ENCODE peak calls at places on chromosome 9, in seven cellular contexts. Q, T, N, P, J, R and M are unnamed samples.

GRCh38 chr9:114005371-114006154 is 72.5 kb downstream of the AMBP start:
- DNase-seq in T (no peak), J (peak), R (no peak), N (no peak), Q (peak), P (peak), M (peak)

GRCh38 chr9:22053178-22053577 is 44.1 kb upstream of the CDKN2B start:
- DNase-seq in Q (no peak), T (no peak), N (no peak), R (peak), P (no peak), J (no peak), M (no peak)

GRCh38 chr9:104810421-104811339 is 46.8 kb downstream of the NIPSNAP3B start:
- DNase-seq in N (no peak), J (peak), T (peak), Q (no peak), P (peak), R (peak), M (no peak)

GRCh38 chr9:10443805-10444204 is 169.0 kb downstream of the PTPRD start:
- DNase-seq in T (no peak), N (no peak), Q (no peak), R (no peak), J (no peak), P (no peak), M (no peak)

GRCh38 chr9:91144782-91145181 is 216.9 kb downstream of the AUH start:
- DNase-seq in P (no peak), N (no peak), J (no peak), R (peak), T (no peak), Q (no peak), M (no peak)

GRCh38 chr9:118459832-118460425 is 755.7 kb downstream of the TLR4 start:
- DNase-seq in N (peak), T (no peak), Q (no peak), P (no peak), R (no peak), J (no peak), M (peak)

GRCh38 chr9:135146766-135147472 is 59.5 kb downstream of the OLFM1 start:
- DNase-seq in Q (no peak), N (no peak), R (no peak), T (no peak), P (no peak), J (peak), M (no peak)

GRCh38 chr9:105141448-105142101 is 102.9 kb upstream of the SLC44A1 start:
- DNase-seq in J (no peak), R (no peak), N (peak), Q (no peak), T (no peak), P (no peak), M (no peak)

GRCh38 chr9:109780453-109781033 is 545 bp downstream of the PALM2AKAP2 start:
- DNase-seq in R (no peak), T (no peak), P (no peak), J (no peak), Q (no peak), N (no peak), M (no peak)

GRCh38 chr9:136978073-136978864 is 965 bp downstream of the PTGDS start:
- DNase-seq in T (peak), R (peak), P (peak), J (peak), N (peak), Q (peak), M (peak)

DNA sequence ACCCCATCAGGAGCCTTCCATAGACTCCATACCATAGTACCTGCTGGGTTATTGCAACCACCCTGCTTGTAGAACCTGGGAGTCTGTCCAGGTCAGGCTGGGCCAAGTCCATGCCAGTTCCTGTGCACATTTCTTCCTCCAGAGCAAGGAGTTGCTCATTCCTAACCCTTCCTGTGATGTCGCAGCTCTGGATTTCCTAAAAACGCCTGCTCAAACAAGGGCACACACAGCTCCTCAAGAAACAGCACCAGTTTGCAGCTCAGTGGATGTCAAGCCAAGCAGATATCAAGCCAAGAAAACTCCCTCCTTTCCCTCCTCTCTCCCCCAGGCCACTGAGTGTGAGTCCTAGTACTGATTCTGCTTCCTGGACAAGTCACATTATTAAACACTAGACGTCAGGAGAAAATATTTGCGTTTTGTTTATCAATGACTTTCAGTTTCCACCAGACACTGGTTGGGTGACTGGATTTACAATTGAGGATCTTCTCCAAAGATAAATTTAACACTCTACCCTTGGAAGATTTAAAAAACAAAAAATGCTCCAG is 59.6 kb downstream of the SLC1A1 start:
- DNase-seq in R (no peak), N (no peak), Q (no peak), J (no peak), P (no peak), T (no peak), M (no peak)
- H3K27ac ChIP-seq in R (no peak), N (peak), Q (no peak), J (no peak), P (peak), T (no peak), M (no peak)

DNA sequence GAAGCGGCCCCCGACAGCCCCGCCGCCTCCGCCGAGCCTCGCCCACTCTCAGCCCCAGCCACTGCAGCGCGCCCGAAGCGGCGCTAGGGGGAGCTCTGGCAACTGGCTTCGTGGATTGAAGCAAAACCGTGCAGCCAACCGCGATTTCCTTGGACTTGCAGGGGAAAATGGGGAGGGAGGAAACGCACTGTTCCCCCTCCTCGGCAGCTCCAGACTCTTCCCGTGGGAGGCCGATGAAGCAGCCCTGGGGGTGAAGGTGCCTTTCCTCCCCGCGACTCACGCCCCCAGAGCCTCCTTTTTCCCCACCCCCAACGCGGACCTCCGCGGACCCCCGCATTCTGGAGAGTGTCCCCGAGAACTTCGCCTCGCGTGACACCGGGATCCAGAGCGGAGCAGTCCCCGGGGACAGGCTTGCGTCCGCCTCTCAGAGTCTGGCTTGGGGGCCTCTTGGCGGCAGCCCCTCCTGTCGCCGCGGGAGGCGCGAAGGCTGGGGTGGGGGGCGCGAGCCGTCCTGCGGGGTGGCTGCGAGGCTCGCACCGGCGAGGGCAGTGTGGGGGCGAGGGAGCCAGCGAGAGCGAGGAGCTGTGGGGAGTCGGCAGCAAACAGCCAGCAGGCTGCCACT is 3.8 kb downstream of the IER5L start:
- DNase-seq in P (peak), T (peak), J (peak), Q (peak), N (peak), R (peak), M (peak)
- TF ChIP-seq POLR2A in P (no peak), T (no peak), J (peak), Q (no peak), N (no peak), R (peak), M (no peak)

GRCh38 chr9:121735065-121735791 is 83.8 kb downstream of the DAB2IP start:
- DNase-seq in P (no peak), Q (no peak), T (peak), N (no peak), R (peak), J (no peak), M (peak)
- H3K27ac ChIP-seq in P (peak), Q (peak), T (peak), N (peak), R (peak), J (peak), M (peak)

GRCh38 chr9:129908846-129909245 is 73.6 kb downstream of the USP20 start:
- DNase-seq in T (no peak), R (no peak), N (no peak), Q (no peak), J (no peak), P (no peak), M (no peak)

GRCh38 chr9:129916707-129917106 is 81.4 kb downstream of the USP20 start:
- DNase-seq in P (no peak), T (no peak), N (no peak), R (no peak), Q (no peak), J (no peak), M (no peak)

GRCh38 chr9:129907196-129907595 is 71.9 kb downstream of the USP20 start:
- DNase-seq in T (no peak), N (no peak), P (no peak), R (peak), J (no peak), Q (no peak), M (peak)

GRCh38 chr9:129914051-129914450 is 78.8 kb downstream of the USP20 start:
- DNase-seq in T (no peak), Q (no peak), N (no peak), J (peak), P (no peak), R (no peak), M (no peak)

DNA sequence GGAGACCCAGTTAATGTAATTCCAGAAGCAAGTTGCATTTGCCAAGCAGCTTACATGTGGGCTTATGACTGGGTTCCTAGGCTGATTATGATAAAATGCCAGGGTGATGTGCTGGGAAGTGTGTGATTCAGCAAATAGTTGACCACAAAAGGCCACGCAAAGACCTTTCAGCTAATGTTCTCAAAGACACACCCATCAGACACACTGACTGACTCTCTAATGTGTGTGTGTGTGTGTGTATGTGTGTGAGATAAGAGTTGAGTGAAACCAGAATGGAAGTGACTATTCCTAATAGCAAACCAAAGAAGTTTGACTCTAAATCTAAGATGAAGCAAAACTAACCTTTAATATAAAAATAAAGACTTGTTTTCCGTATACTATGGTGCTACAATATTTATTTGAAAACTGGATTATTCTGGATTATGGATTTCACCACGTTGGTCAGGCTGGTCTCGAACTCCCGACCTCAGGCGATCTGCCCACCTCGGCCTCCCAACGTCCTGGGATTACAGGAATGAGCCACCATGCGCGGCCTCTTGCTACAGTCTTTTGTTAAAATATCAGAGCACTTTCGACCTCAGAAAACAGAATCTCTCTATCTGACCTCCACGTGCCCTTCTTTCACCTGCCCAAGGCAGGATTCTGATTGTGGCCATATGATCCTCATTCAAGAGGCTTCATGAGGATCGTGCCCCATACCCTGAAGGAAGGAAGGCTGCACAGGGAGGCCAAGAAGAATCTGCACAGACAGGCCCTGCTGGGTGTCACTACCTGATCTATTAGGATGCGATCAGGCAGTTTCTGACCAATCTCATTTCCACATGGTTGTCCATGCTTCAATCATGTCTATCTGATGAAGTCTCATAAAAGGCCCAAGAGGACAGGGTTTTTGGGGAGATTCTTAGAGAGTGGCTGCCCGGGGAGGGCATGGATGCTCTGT is 75.6 kb downstream of the USP20 start:
- DNase-seq in T (peak), P (no peak), N (no peak), J (no peak), R (peak), Q (peak), M (no peak)
- TF ChIP-seq POLR2A in T (no peak), P (no peak), N (no peak), J (no peak), R (no peak), Q (no peak), M (no peak)